ENCODE peak calls at places on chromosomes 4 and X, in eight cellular contexts. T is neural crest cell, C is EH, Q is erythroblast, M is cardiac fibroblast, K is GM19239, A is SW480, R is AG08396. F is an unnamed sample.

GRCh38 chrX:98422530-98422929 is 1538.8 kb downstream of the RPA4 start:
- DNase-seq in T (no peak), Q (no peak), R (no peak), C (no peak), M (no peak), A (no peak), K (no peak), F (no peak)

GRCh38 chr4:107682306-107682705 is 37.7 kb downstream of the PAPSS1 start:
- DNase-seq in T (no peak), C (no peak), R (no peak), M (no peak), K (no peak), A (no peak), Q (no peak), F (no peak)

GRCh38 chr4:189146994-189147929 is 793.4 kb upstream of the FRG1 start:
- DNase-seq in Q (no peak), C (no peak), K (no peak), M (no peak), R (no peak), A (no peak), T (no peak), F (no peak)

GRCh38 chrX:46125139-46125538 is 420.1 kb downstream of the ZNF674 start:
- DNase-seq in T (no peak), K (no peak), A (no peak), C (no peak), Q (no peak), M (peak; percentile 3), R (no peak), F (no peak)

GRCh38 chr4:152575533-152575932 is 39.6 kb upstream of the FBXW7 start:
- DNase-seq in K (no peak), A (no peak), C (no peak), Q (no peak), R (no peak), T (no peak), M (no peak), F (no peak)

GRCh38 chrX:119687661-119688413 is 5.1 kb downstream of the SEPTIN6 start:
- DNase-seq in Q (no peak), K (no peak), M (no peak), R (no peak), T (no peak), A (no peak), C (peak; percentile 40), F (no peak)

GRCh38 chr4:143085644-143086043 is 99.1 kb upstream of the USP38 start:
- DNase-seq in Q (no peak), M (no peak), T (no peak), R (no peak), K (no peak), A (no peak), C (no peak), F (no peak)

GRCh38 chr4:8838911-8839431 is 32.7 kb downstream of the HMX1 start:
- DNase-seq in A (no peak), C (no peak), Q (no peak), M (no peak), K (no peak), T (no peak), R (no peak), F (no peak)

GRCh38 chr4:39023059-39023458 is 9.2 kb downstream of the TMEM156 start:
- DNase-seq in A (no peak), T (no peak), Q (no peak), C (no peak), M (no peak), R (no peak), K (no peak), F (no peak)

GRCh38 chr4:171534391-171534790 is 278.8 kb upstream of the GALNTL6 start:
- DNase-seq in C (no peak), A (no peak), K (no peak), R (no peak), T (no peak), M (no peak), Q (no peak), F (no peak)

GRCh38 chr4:105461221-105462041 is 12.4 kb downstream of the PPA2 start:
- DNase-seq in A (peak; percentile 41), Q (peak; percentile 95), C (no peak), K (no peak), R (no peak), T (no peak), M (peak; percentile 71), F (no peak)

GRCh38 chr4:1207603-1208265 is 35.4 kb upstream of the SPON2 start:
- DNase-seq in A (no peak), R (peak; percentile 90), T (no peak), K (no peak), M (peak; percentile 91), C (peak; percentile 53), Q (no peak), F (no peak)

GRCh38 chr4:7234355-7235029 is 42.2 kb downstream of the SORCS2 start:
- DNase-seq in K (no peak), A (no peak), C (no peak), Q (no peak), T (no peak), R (no peak), M (no peak), F (no peak)

GRCh38 chr4:177127658-177128057 is 182.0 kb upstream of the NEIL3 start:
- DNase-seq in R (no peak), A (no peak), C (peak; percentile 14), K (no peak), T (no peak), Q (no peak), M (no peak), F (no peak)

GRCh38 chrX:9897761-9898161 is 69.4 kb upstream of the CLDN34 start:
- DNase-seq in C (peak; percentile 97), K (no peak), A (no peak), M (peak; percentile 63), Q (no peak), R (peak; percentile 79), T (no peak), F (no peak)

GRCh38 chr4:17173300-17173699 is 274.9 kb upstream of the LDB2 start:
- DNase-seq in Q (no peak), T (no peak), A (no peak), R (no peak), K (no peak), C (no peak), M (no peak), F (no peak)

GRCh38 chr4:152352645-152353116 is 183.2 kb downstream of the FBXW7 start:
- DNase-seq in A (peak; percentile 19), M (peak; percentile 97), R (peak; percentile 66), K (peak; percentile 1), T (peak; percentile 34), C (peak; percentile 97), Q (no peak), F (no peak)

GRCh38 chr4:163180087-163180486 is 13.4 kb upstream of the NAF1 start:
- DNase-seq in R (no peak), Q (peak; percentile 93), T (no peak), M (no peak), A (no peak), C (no peak), K (no peak), F (no peak)

GRCh38 chr4:53747401-53747800 is 156.1 kb upstream of the LNX1 start:
- DNase-seq in Q (no peak), R (no peak), C (peak; percentile 10), T (no peak), K (no peak), M (no peak), A (no peak), F (no peak)

GRCh38 chrX:118181030-118181429 is 64.4 kb upstream of the KLHL13 start:
- DNase-seq in T (no peak), Q (no peak), M (peak; percentile 36), C (peak; percentile 0), A (no peak), K (no peak), R (no peak), F (no peak)

GRCh38 chr4:44493924-44494323 is 45.3 kb upstream of the KCTD8 start:
- DNase-seq in R (peak; percentile 11), M (peak; percentile 18), K (no peak), A (peak; percentile 11), T (no peak), C (no peak), Q (no peak), F (no peak)

GRCh38 chrX:148417934-148418333 is 82.5 kb upstream of the AFF2 start:
- DNase-seq in M (no peak), K (no peak), R (no peak), C (no peak), A (no peak), Q (no peak), T (no peak), F (no peak)

GRCh38 chr4:54678826-54679225 is 21.1 kb downstream of the KIT start:
- DNase-seq in C (no peak), A (no peak), M (no peak), K (no peak), T (no peak), R (no peak), Q (peak; percentile 22), F (no peak)